ENCODE peak calls at places on chromosomes 3 and 15, in six cellular contexts. One of them, this sample, is unnamed.

GRCh38 chr3:152051501-152052404 is 178.3 kb downstream of the SUCNR1 start:
- DNase-seq in neural progenitor cell: no peak
- DNase-seq in H9: no peak
- DNase-seq in DND-41: no peak
- DNase-seq in K562: peak
- DNase-seq in GM23338: no peak
- DNase-seq in this sample: no peak

GRCh38 chr3:101724329-101725191 is at the start of gene CEP97:
- DNase-seq in neural progenitor cell: peak
- DNase-seq in GM23338: peak
- DNase-seq in K562: peak
- DNase-seq in H9: peak
- DNase-seq in DND-41: peak
- DNase-seq in this sample: peak

GRCh38 chr15:39488498-39488897 is 92.4 kb upstream of the THBS1 start:
- DNase-seq in neural progenitor cell: no peak
- DNase-seq in H9: no peak
- DNase-seq in DND-41: no peak
- DNase-seq in GM23338: no peak
- DNase-seq in K562: no peak
- DNase-seq in this sample: no peak

GRCh38 chr3:160134964-160135363 is 90.3 kb upstream of the C3orf80 start:
- DNase-seq in K562: no peak
- DNase-seq in GM23338: no peak
- DNase-seq in DND-41: no peak
- DNase-seq in neural progenitor cell: no peak
- DNase-seq in H9: no peak
- DNase-seq in this sample: no peak

GRCh38 chr3:11236588-11237461 is 35.4 kb upstream of the ATG7 start:
- DNase-seq in neural progenitor cell: peak
- DNase-seq in DND-41: peak
- DNase-seq in GM23338: peak
- DNase-seq in K562: peak
- DNase-seq in H9: peak
- DNase-seq in this sample: peak

GRCh38 chr3:31106204-31106603 is 211.7 kb upstream of the GADL1 start:
- DNase-seq in DND-41: no peak
- DNase-seq in K562: no peak
- DNase-seq in neural progenitor cell: no peak
- DNase-seq in GM23338: no peak
- DNase-seq in H9: no peak
- DNase-seq in this sample: peak

GRCh38 chr3:20100106-20100605 is 59.9 kb downstream of the KAT2B start:
- DNase-seq in H9: no peak
- DNase-seq in DND-41: no peak
- DNase-seq in neural progenitor cell: no peak
- DNase-seq in GM23338: no peak
- DNase-seq in K562: no peak
- DNase-seq in this sample: no peak

GRCh38 chr3:160739079-160739478 is 17.0 kb upstream of the PPM1L start:
- DNase-seq in neural progenitor cell: no peak
- DNase-seq in GM23338: no peak
- DNase-seq in K562: no peak
- DNase-seq in DND-41: no peak
- DNase-seq in H9: no peak
- DNase-seq in this sample: no peak

GRCh38 chr3:145457825-145458552 is 703.0 kb downstream of the PLOD2 start:
- DNase-seq in DND-41: no peak
- DNase-seq in neural progenitor cell: no peak
- DNase-seq in GM23338: no peak
- DNase-seq in H9: no peak
- DNase-seq in K562: no peak
- DNase-seq in this sample: no peak

GRCh38 chr3:48899298-48899697 is 616 bp upstream of the SLC25A20 start:
- DNase-seq in neural progenitor cell: no peak
- DNase-seq in H9: no peak
- DNase-seq in DND-41: peak
- DNase-seq in GM23338: no peak
- DNase-seq in K562: no peak
- DNase-seq in this sample: no peak
- H3K4me2 ChIP-seq in neural progenitor cell: no peak
- H3K4me2 ChIP-seq in H9: peak
- H3K4me2 ChIP-seq in DND-41: peak
- H3K4me2 ChIP-seq in GM23338: peak
- H3K4me2 ChIP-seq in K562: peak
- H3K4me2 ChIP-seq in this sample: peak

DNA sequence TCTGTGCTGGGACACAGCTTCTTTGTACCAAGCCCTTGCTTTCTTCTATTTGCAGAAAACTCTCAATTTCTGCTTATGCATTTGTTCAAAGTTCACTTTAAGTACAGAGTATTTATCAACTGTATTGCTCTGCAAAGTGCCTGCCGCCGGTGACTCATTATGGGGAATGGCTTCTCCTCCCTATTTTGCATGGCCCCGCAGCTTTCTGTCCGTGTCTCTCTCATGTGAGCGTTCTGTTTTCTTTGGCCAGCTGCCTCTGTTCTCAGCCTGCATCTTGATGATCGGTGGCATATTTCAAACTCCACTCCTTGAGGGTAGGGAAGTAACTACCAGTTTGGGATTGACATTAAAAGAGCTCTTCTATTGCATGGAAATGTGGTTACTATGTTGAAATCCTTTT is 28.6 kb upstream of the ST8SIA2 start:
- DNase-seq in neural progenitor cell: no peak
- DNase-seq in H9: no peak
- DNase-seq in K562: no peak
- DNase-seq in DND-41: no peak
- DNase-seq in GM23338: no peak
- DNase-seq in this sample: no peak
- H3K4me2 ChIP-seq in neural progenitor cell: no peak
- H3K4me2 ChIP-seq in H9: no peak
- H3K4me2 ChIP-seq in K562: no peak
- H3K4me2 ChIP-seq in DND-41: no peak
- H3K4me2 ChIP-seq in GM23338: no peak
- H3K4me2 ChIP-seq in this sample: no peak

GRCh38 chr15:28093761-28094535 is 5.2 kb downstream of the OCA2 start:
- DNase-seq in GM23338: peak
- DNase-seq in neural progenitor cell: no peak
- DNase-seq in DND-41: no peak
- DNase-seq in K562: no peak
- DNase-seq in H9: peak
- DNase-seq in this sample: no peak
- H3K4me2 ChIP-seq in GM23338: peak
- H3K4me2 ChIP-seq in neural progenitor cell: peak
- H3K4me2 ChIP-seq in DND-41: no peak
- H3K4me2 ChIP-seq in K562: no peak
- H3K4me2 ChIP-seq in H9: peak
- H3K4me2 ChIP-seq in this sample: no peak

GRCh38 chr3:113698891-113699465 is 2.5 kb upstream of the USF3 start:
- DNase-seq in neural progenitor cell: peak
- DNase-seq in DND-41: no peak
- DNase-seq in H9: peak
- DNase-seq in GM23338: peak
- DNase-seq in K562: no peak
- DNase-seq in this sample: no peak
- H3K4me2 ChIP-seq in neural progenitor cell: peak
- H3K4me2 ChIP-seq in DND-41: no peak
- H3K4me2 ChIP-seq in H9: peak
- H3K4me2 ChIP-seq in GM23338: peak
- H3K4me2 ChIP-seq in K562: no peak
- H3K4me2 ChIP-seq in this sample: peak

DNA sequence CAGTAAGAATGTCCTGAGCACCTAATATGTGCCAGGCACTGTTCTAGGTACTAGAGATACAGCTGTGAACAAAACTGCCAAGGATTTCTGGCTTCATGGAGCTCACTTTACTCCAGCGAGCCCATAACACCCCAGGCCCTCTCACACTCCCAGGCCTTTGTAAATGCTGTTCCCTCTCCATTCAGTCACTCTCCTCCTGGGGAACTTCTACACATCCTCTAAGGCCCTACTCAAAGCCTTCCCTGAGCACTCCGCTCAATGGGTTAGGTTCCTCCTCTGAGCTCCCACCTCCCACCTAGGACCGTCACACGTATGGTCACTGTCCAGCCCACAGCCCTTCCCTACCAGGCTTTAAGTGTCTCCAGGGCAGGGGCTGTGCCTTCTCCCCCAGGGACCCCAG is 27.2 kb downstream of the SEMA7A start:
- DNase-seq in DND-41: no peak
- DNase-seq in GM23338: no peak
- DNase-seq in K562: no peak
- DNase-seq in H9: no peak
- DNase-seq in neural progenitor cell: no peak
- DNase-seq in this sample: no peak
- H3K4me2 ChIP-seq in DND-41: no peak
- H3K4me2 ChIP-seq in GM23338: no peak
- H3K4me2 ChIP-seq in K562: no peak
- H3K4me2 ChIP-seq in H9: no peak
- H3K4me2 ChIP-seq in neural progenitor cell: peak
- H3K4me2 ChIP-seq in this sample: no peak

GRCh38 chr3:128413003-128413370 is 53.7 kb downstream of the DNAJB8 start:
- DNase-seq in neural progenitor cell: peak
- DNase-seq in DND-41: no peak
- DNase-seq in K562: peak
- DNase-seq in GM23338: peak
- DNase-seq in H9: peak
- DNase-seq in this sample: no peak
- H3K4me2 ChIP-seq in neural progenitor cell: peak
- H3K4me2 ChIP-seq in DND-41: no peak
- H3K4me2 ChIP-seq in K562: peak
- H3K4me2 ChIP-seq in GM23338: peak
- H3K4me2 ChIP-seq in H9: no peak
- H3K4me2 ChIP-seq in this sample: no peak

DNA sequence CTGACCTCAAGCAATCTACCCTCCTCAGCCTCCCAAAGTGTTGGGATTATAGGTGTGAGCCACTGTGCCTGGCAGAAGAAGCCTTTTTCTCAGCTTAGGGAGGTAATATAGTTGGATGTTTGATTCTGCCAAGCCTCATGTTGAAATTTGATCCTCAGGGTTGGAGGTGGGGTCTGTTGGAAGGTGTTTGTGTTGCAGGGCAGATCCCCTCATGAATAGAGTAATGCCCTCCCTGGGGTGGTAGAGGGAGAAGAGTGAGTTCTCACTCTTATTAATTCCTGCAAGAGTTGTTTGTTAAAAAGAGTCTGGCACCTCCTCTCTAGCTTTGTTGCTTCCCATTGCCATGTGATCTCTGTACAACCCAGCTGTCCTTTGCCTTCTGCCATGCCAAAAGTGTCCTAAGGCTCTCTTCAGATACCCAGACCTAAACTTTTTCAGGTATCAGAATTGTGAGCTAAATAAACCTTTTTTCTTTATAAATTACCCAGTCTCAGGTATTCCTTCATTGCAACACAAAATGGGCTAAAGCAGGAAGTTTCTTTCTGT is 16.4 kb downstream of the NECTIN3 start:
- DNase-seq in H9: peak
- DNase-seq in DND-41: no peak
- DNase-seq in K562: no peak
- DNase-seq in GM23338: peak
- DNase-seq in neural progenitor cell: peak
- DNase-seq in this sample: no peak
- H3K4me2 ChIP-seq in H9: peak
- H3K4me2 ChIP-seq in DND-41: no peak
- H3K4me2 ChIP-seq in K562: no peak
- H3K4me2 ChIP-seq in GM23338: peak
- H3K4me2 ChIP-seq in neural progenitor cell: peak
- H3K4me2 ChIP-seq in this sample: no peak

This sample was measured in OCI-LY7.